ENCODE peak calls at places on chromosomes 6 and 20, in eight cellular contexts. J is NCI-H2171 treated with DMSO at 0.1 percent for 48 hours, G is GM20000, B is right lobe of liver, Y is bronchial epithelial cell, O is occipital lobe, Q is fibroblast of mammary gland, P is COR-L47. N is an unnamed sample.

GRCh38 chr6:74410630-74411029 is 714.6 kb downstream of the CD109 start:
- DNase-seq in J (no peak), G (no peak), B (no peak), Y (no peak), O (no peak), Q (peak), P (no peak), N (no peak)

GRCh38 chr6:161533266-161533665 is 259.4 kb upstream of the AGPAT4 start:
- DNase-seq in J (peak), G (no peak), B (no peak), Y (no peak), O (no peak), Q (no peak), P (no peak), N (no peak)

GRCh38 chr6:90701146-90701781 is 114.4 kb upstream of the MAP3K7 start:
- DNase-seq in J (peak), G (peak), B (no peak), Y (no peak), O (no peak), Q (no peak), P (no peak), N (no peak)

GRCh38 chr20:62378215-62378614 is 8.7 kb upstream of the RPS21 start:
- DNase-seq in J (no peak), G (no peak), B (no peak), Y (peak), O (no peak), Q (no peak), P (no peak), N (no peak)

GRCh38 chr20:33443006-33443511 is 504 bp downstream of the SNTA1 start:
- DNase-seq in J (peak), G (no peak), B (peak), Y (no peak), O (no peak), Q (no peak), P (no peak), N (no peak)

GRCh38 chr20:48166082-48166835 is 381.0 kb upstream of the SULF2 start:
- DNase-seq in J (no peak), G (no peak), B (no peak), Y (no peak), O (no peak), Q (no peak), P (no peak), N (no peak)

GRCh38 chr6:105592329-105592728 is 189.4 kb upstream of the PREP start:
- DNase-seq in J (no peak), G (no peak), B (no peak), Y (peak), O (no peak), Q (peak), P (no peak), N (no peak)

GRCh38 chr20:9807176-9807575 is 31.7 kb downstream of the PAK5 start:
- DNase-seq in J (peak), G (no peak), B (no peak), Y (no peak), O (no peak), Q (no peak), P (no peak), N (no peak)

GRCh38 chr6:24566020-24566752 is 71.4 kb downstream of the ALDH5A1 start:
- DNase-seq in J (no peak), G (no peak), B (no peak), Y (no peak), O (no peak), Q (peak), P (no peak), N (no peak)

GRCh38 chr20:43563429-43563828 is 4.6 kb downstream of the SGK2 start:
- DNase-seq in J (no peak), G (peak), B (no peak), Y (no peak), O (no peak), Q (peak), P (no peak), N (no peak)

GRCh38 chr20:23293689-23294088 is 56.9 kb upstream of the NXT1 start:
- DNase-seq in J (no peak), G (no peak), B (no peak), Y (no peak), O (no peak), Q (no peak), P (no peak), N (no peak)

GRCh38 chr6:132166670-132167069 is 215.5 kb upstream of the CCN2 start:
- DNase-seq in J (no peak), G (no peak), B (no peak), Y (no peak), O (no peak), Q (no peak), P (no peak), N (no peak)

GRCh38 chr20:21183722-21184121 is 57.8 kb downstream of the KIZ start:
- DNase-seq in J (no peak), G (no peak), B (no peak), Y (no peak), O (no peak), Q (peak), P (no peak), N (no peak)

GRCh38 chr6:135299256-135299655 is 118.1 kb downstream of the MYB start:
- DNase-seq in J (no peak), G (no peak), B (no peak), Y (no peak), O (no peak), Q (peak), P (no peak), N (no peak)

GRCh38 chr6:141562181-141562800 is 570.4 kb upstream of the GJE1 start:
- DNase-seq in J (peak), G (peak), B (peak), Y (no peak), O (peak), Q (no peak), P (no peak), N (peak)

GRCh38 chr6:154888426-154888825 is 106.7 kb upstream of the TIAM2 start:
- DNase-seq in J (no peak), G (no peak), B (no peak), Y (no peak), O (no peak), Q (no peak), P (no peak), N (no peak)

GRCh38 chr6:69835414-69836179 is 30.8 kb upstream of the COL19A1 start:
- DNase-seq in J (peak), G (peak), B (no peak), Y (peak), O (no peak), Q (peak), P (peak), N (no peak)

GRCh38 chr20:62366370-62367135 is 559 bp downstream of the LAMA5 start:
- DNase-seq in J (peak), G (no peak), B (peak), Y (no peak), O (no peak), Q (no peak), P (peak), N (peak)

GRCh38 chr6:147023581-147023980 is 180.6 kb upstream of the STXBP5 start:
- DNase-seq in J (no peak), G (no peak), B (no peak), Y (no peak), O (no peak), Q (no peak), P (no peak), N (no peak)

GRCh38 chr20:13865156-13865555 is 80.3 kb downstream of the NDUFAF5 start:
- DNase-seq in J (no peak), G (no peak), B (no peak), Y (no peak), O (no peak), Q (no peak), P (no peak), N (no peak)

GRCh38 chr6:115882174-115882573 is 178.5 kb downstream of the FRK start:
- DNase-seq in J (no peak), G (no peak), B (no peak), Y (peak), O (no peak), Q (peak), P (peak), N (no peak)

GRCh38 chr6:133184798-133185380 is 56.3 kb upstream of the EYA4 start:
- DNase-seq in J (peak), G (peak), B (no peak), Y (peak), O (no peak), Q (peak), P (no peak), N (no peak)

GRCh38 chr6:36714511-36714910 is 16.9 kb downstream of the RAB44 start:
- DNase-seq in J (no peak), G (no peak), B (no peak), Y (no peak), O (no peak), Q (no peak), P (no peak), N (no peak)

GRCh38 chr6:107801195-107801594 is 22.9 kb downstream of the SCML4 start:
- DNase-seq in J (no peak), G (no peak), B (no peak), Y (peak), O (no peak), Q (no peak), P (no peak), N (no peak)